ENCODE peak calls at places on chromosome 12, in seven cellular contexts. J is H9, D is IMR-90, P is neuronal stem cell, U is mesendoderm, S is trophoblast cell, Y is mesenchymal stem cell. K is an unnamed sample.
A peak's percentile ranks its signal among the peaks of the same experiment; 100 is the strongest.

GRCh38 chr12:68495666-68496065 is 115.0 kb upstream of the RAP1B start:
- DNase-seq in J (no peak), D (peak; percentile 69), P (no peak), U (no peak), S (no peak), Y (peak; percentile 86), K (no peak)

GRCh38 chr12:27709212-27709931 is 1.3 kb upstream of the MRPS35 start:
- DNase-seq in J (no peak), D (no peak), P (no peak), U (no peak), S (no peak), Y (no peak), K (no peak)

GRCh38 chr12:24902521-24903304 is 46.2 kb downstream of the BCAT1 start:
- DNase-seq in J (peak; percentile 72), D (no peak), P (no peak), U (peak; percentile 75), S (no peak), Y (peak; percentile 65), K (no peak)

GRCh38 chr12:64522316-64522715 is 70.4 kb downstream of the TBK1 start:
- DNase-seq in J (no peak), D (peak; percentile 60), P (no peak), U (no peak), S (no peak), Y (peak; percentile 30), K (no peak)

GRCh38 chr12:117857632-117858274 is 111.0 kb downstream of the KSR2 start:
- DNase-seq in J (peak; percentile 88), D (peak; percentile 22), P (peak; percentile 39), U (peak; percentile 85), S (peak; percentile 55), Y (peak; percentile 47), K (peak; percentile 87)

GRCh38 chr12:116635487-116635886 is 76.3 kb downstream of the MAP1LC3B2 start:
- DNase-seq in J (no peak), D (no peak), P (no peak), U (no peak), S (no peak), Y (no peak), K (no peak)

GRCh38 chr12:122141911-122142725 is 31.9 kb downstream of the IL31 start:
- DNase-seq in J (no peak), D (no peak), P (no peak), U (no peak), S (peak; percentile 88), Y (no peak), K (no peak)

GRCh38 chr12:27083861-27084271 is 1.5 kb upstream of the C12orf71 start:
- DNase-seq in J (no peak), D (peak; percentile 71), P (peak; percentile 48), U (peak; percentile 48), S (no peak), Y (peak; percentile 70), K (no peak)

GRCh38 chr12:122955151-122955550 is 11.1 kb downstream of the ABCB9 start:
- DNase-seq in J (no peak), D (no peak), P (no peak), U (no peak), S (no peak), Y (no peak), K (no peak)

GRCh38 chr12:14167005-14167628 is 185.7 kb upstream of the GRIN2B start:
- DNase-seq in J (peak; percentile 65), D (peak; percentile 41), P (peak; percentile 66), U (peak; percentile 69), S (peak; percentile 17), Y (peak; percentile 56), K (no peak)

GRCh38 chr12:89217472-89217871 is 134.8 kb downstream of the DUSP6 start:
- DNase-seq in J (no peak), D (no peak), P (no peak), U (no peak), S (no peak), Y (peak; percentile 20), K (no peak)

GRCh38 chr12:34119366-34119765 is 97.1 kb downstream of the ALG10 start:
- DNase-seq in J (no peak), D (no peak), P (no peak), U (no peak), S (no peak), Y (no peak), K (no peak)

GRCh38 chr12:113190761-113191160 is 5.2 kb downstream of the RITA1 start:
- DNase-seq in J (peak; percentile 74), D (peak; percentile 45), P (no peak), U (peak; percentile 87), S (no peak), Y (peak; percentile 65), K (no peak)

GRCh38 chr12:106195638-106196037 is 52.2 kb downstream of the CKAP4 start:
- DNase-seq in J (no peak), D (peak; percentile 10), P (no peak), U (no peak), S (no peak), Y (peak; percentile 89), K (no peak)

GRCh38 chr12:130254476-130255276 is 83.0 kb upstream of the PIWIL1 start:
- DNase-seq in J (no peak), D (no peak), P (peak; percentile 11), U (no peak), S (no peak), Y (no peak), K (no peak)

GRCh38 chr12:115700896-115701465 is 576.5 kb downstream of the MED13L start:
- DNase-seq in J (no peak), D (no peak), P (no peak), U (no peak), S (no peak), Y (peak; percentile 60), K (no peak)

GRCh38 chr12:51183816-51184215 is 10.9 kb upstream of the TFCP2 start:
- DNase-seq in J (no peak), D (peak; percentile 67), P (no peak), U (no peak), S (no peak), Y (peak; percentile 22), K (no peak)

GRCh38 chr12:93317227-93317626 is 60.5 kb upstream of the NUDT4 start:
- DNase-seq in J (no peak), D (no peak), P (no peak), U (peak; percentile 41), S (peak; percentile 69), Y (no peak), K (no peak)

GRCh38 chr12:19893514-19893913 is 454.2 kb downstream of the AEBP2 start:
- DNase-seq in J (no peak), D (peak; percentile 54), P (no peak), U (peak; percentile 32), S (no peak), Y (peak; percentile 66), K (no peak)

GRCh38 chr12:2783936-2784600 is 10.7 kb upstream of the FKBP4 start:
- DNase-seq in J (peak; percentile 88), D (peak; percentile 44), P (peak; percentile 56), U (peak; percentile 64), S (peak; percentile 27), Y (peak; percentile 53), K (no peak)

GRCh38 chr12:132026796-132027500 is 77.2 kb downstream of the EP400 start:
- DNase-seq in J (no peak), D (no peak), P (no peak), U (no peak), S (peak; percentile 79), Y (no peak), K (no peak)

GRCh38 chr12:126773012-126773411 is 1494.0 kb upstream of the TMEM132C start:
- DNase-seq in J (no peak), D (no peak), P (no peak), U (peak; percentile 23), S (no peak), Y (no peak), K (no peak)

GRCh38 chr12:41014643-41015020 is 173.5 kb upstream of the PDZRN4 start:
- DNase-seq in J (no peak), D (peak; percentile 0), P (no peak), U (no peak), S (no peak), Y (peak; percentile 7), K (no peak)

GRCh38 chr12:80565276-80565675 is 121.2 kb downstream of the PTPRQ start:
- DNase-seq in J (no peak), D (peak; percentile 84), P (no peak), U (no peak), S (no peak), Y (peak; percentile 42), K (no peak)
- H2AK5ac ChIP-seq in J (no peak overlapping the region), D (no peak overlapping the region), P (no peak overlapping the region), U (no peak overlapping the region), S (no peak overlapping the region), Y (no peak overlapping the region), K (no peak overlapping the region)

GRCh38 chr12:59316938-59317337 is 278.9 kb upstream of the SLC16A7 start:
- DNase-seq in J (no peak), D (no peak), P (no peak), U (no peak), S (no peak), Y (no peak), K (no peak)
- H2AK5ac ChIP-seq in J (no peak overlapping the region), D (no peak overlapping the region), P (no peak overlapping the region), U (no peak overlapping the region), S (no peak overlapping the region), Y (no peak overlapping the region), K (no peak overlapping the region)

GRCh38 chr12:11838403-11838802 is 188.9 kb downstream of the ETV6 start:
- DNase-seq in J (no peak), D (no peak), P (no peak), U (no peak), S (no peak), Y (no peak), K (no peak)

GRCh38 chr12:11836282-11836963 is 186.9 kb downstream of the ETV6 start:
- DNase-seq in J (peak; percentile 27), D (no peak), P (no peak), U (no peak), S (peak; percentile 30), Y (peak; percentile 17), K (no peak)

GRCh38 chr12:11839093-11839641 is 189.7 kb downstream of the ETV6 start:
- DNase-seq in J (no peak), D (peak; percentile 61), P (no peak), U (peak; percentile 46), S (no peak), Y (peak; percentile 67), K (no peak)

GRCh38 chr12:11836964-11837286 is 187.5 kb downstream of the ETV6 start:
- DNase-seq in J (no peak), D (no peak), P (no peak), U (no peak), S (no peak), Y (no peak), K (no peak)

GRCh38 chr12:11837318-11837934 is 188.0 kb downstream of the ETV6 start:
- DNase-seq in J (no peak), D (no peak), P (no peak), U (no peak), S (no peak), Y (no peak), K (no peak)
- H2AK5ac ChIP-seq in J (no peak overlapping the region), D (no peak overlapping the region), P (no peak overlapping the region), U (no peak overlapping the region), S (no peak overlapping the region), Y (no peak overlapping the region), K (no peak overlapping the region)

DNA sequence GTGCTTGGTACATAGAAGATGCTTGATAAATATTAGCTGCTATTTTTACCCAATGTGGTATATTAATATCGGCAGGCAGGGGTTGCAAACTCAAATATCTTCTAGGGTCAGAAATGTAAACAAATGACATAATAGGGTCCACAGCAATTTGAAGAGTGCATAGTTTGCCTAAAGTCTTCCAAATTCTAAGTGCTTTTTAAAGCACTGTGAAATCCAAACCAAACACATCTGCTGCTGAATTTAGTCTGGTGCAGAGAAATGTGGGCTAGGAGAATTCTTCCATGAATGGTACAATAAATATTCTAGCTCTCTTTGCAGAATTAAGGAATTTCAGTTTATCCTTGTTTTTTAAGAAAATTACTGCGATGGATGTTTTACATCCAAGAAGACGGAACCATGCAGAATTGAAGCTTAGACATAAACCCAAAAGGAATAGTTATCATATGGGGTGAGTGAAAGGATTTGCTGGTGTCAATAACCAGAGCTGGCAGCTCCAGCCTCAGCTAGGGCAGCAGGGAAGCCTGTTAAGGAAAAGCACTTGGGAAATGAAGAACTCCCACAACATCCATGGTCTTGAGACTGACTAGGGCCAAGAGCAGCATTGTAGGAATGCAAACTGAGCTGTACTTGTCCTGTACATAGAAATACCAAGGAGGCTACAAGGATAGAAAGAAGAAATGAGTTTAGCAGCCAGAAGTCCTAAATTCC is 65.5 kb downstream of the PTPRR start:
- DNase-seq in J (no peak), D (no peak), P (no peak), U (no peak), S (no peak), Y (no peak), K (no peak)
- H2AK5ac ChIP-seq in J (no peak overlapping the region), D (no peak overlapping the region), P (no peak overlapping the region), U (no peak overlapping the region), S (no peak overlapping the region), Y (no peak overlapping the region), K (no peak overlapping the region)

K was measured in H1.